ENCODE peak calls at places on chromosomes 6 and 20, in seven cellular contexts. T, C, G, F, D, Y and R are unnamed samples.

GRCh38 chr6:72552938-72553337 is 68.9 kb upstream of the KCNQ5 start:
- DNase-seq in G (peak; percentile 88), D (no peak), T (no peak), Y (no peak), F (no peak), C (no peak), R (no peak)

GRCh38 chr6:73579389-73579788 is 58.6 kb upstream of the EEF1A1 start:
- DNase-seq in F (no peak), Y (peak; percentile 30), D (peak; percentile 42), G (peak; percentile 38), T (no peak), C (no peak), R (no peak)

GRCh38 chr6:42505377-42505702 is 53.6 kb upstream of the TRERF1 start:
- DNase-seq in C (peak; percentile 16), Y (no peak), T (no peak), F (no peak), D (no peak), G (peak; percentile 33), R (no peak)

GRCh38 chr6:33577106-33577535 is 3.0 kb downstream of the BAK1 start:
- DNase-seq in F (peak; percentile 83), C (no peak), Y (peak; percentile 67), G (peak; percentile 43), T (peak; percentile 68), D (peak; percentile 96), R (no peak)

GRCh38 chr6:392441-393390 is 1.2 kb downstream of the IRF4 start:
- DNase-seq in D (no peak), T (no peak), G (no peak), Y (no peak), F (no peak), C (no peak), R (no peak)

GRCh38 chr6:158642097-158642601 is 2.4 kb downstream of the DYNLT1 start:
- DNase-seq in C (no peak), T (no peak), Y (no peak), D (peak; percentile 48), F (peak; percentile 60), G (peak; percentile 93), R (no peak)

GRCh38 chr6:36098920-36099647 is 31.2 kb upstream of the MAPK13 start:
- DNase-seq in F (no peak), C (no peak), G (no peak), D (no peak), Y (no peak), T (no peak), R (no peak)

GRCh38 chr6:100126682-100127484 is 132.9 kb upstream of the MCHR2 start:
- DNase-seq in C (no peak), Y (no peak), F (no peak), D (no peak), T (no peak), G (no peak), R (no peak)

DNA sequence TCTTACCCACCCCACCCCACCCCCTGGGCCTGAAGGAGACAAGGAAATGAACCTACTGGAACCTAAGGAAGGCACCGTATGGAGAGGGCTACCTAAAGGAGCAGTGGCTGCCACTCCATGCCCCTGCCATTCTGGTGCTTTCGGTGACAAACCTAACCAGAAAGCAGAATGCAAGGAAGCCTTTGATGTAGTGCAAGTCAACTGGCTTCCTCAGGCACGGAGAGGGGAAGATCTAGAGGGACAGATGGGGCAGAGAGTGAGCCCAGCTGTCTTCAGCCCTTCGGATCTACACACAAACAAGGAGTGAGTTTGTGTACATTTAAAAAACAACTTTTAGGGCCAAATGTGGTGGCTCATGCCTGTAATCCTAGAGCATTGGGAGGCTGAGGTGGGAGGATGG is 39.5 kb downstream of the PPP1R16B start:
- DNase-seq in C (no peak), G (no peak), T (no peak), D (no peak), F (no peak), Y (no peak), R (no peak)
- H3K27ac ChIP-seq in C (no peak overlapping the region), G (no peak overlapping the region), T (no peak overlapping the region), D (no peak overlapping the region), F (no peak overlapping the region), Y (no peak overlapping the region), R (no peak overlapping the region)

DNA sequence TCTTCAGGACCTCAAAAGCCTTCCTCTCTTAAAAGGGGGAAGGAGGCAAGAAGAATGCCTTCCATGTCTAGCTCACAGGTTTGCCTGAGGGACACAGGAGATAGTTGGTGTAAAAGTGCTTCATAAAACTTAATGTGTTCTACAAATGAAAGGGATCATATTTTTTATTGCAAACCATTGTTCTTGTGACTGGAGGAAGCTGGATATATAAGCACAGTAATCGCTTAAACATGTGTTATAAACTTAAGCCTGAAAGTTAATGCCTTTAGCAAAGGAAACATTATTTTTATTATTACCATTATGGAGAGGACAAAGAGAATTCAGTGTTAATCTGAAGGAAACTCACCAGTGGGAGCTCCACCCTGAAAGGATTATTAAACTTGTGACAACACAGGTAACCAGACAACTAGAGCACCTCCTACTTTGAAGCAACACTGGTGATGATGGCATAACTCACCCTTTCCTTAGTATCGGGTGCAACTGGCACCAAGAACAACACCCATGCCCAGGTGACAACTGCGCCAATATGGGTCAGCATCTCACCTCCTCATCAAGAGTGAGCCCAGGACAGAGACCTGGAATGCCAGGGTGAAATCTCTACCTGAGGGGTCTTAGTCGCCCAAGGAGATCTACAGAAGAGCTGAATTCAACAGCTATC is 288.7 kb upstream of the PRDM1 start:
- DNase-seq in Y (no peak), D (no peak), C (no peak), F (no peak), T (no peak), G (peak; percentile 4), R (no peak)
- H3K27ac ChIP-seq in Y (peak overlapping the region; percentile 60), D (peak overlapping the region; percentile 8), C (peak overlapping the region; percentile 76), F (no peak overlapping the region), T (no peak overlapping the region), G (no peak overlapping the region), R (no peak overlapping the region)

GRCh38 chr20:47791084-47791599 is 5.9 kb upstream of the SULF2 start:
- DNase-seq in T (no peak), C (no peak), D (no peak), G (peak; percentile 75), F (no peak), Y (no peak), R (no peak)
- H3K27ac ChIP-seq in T (peak overlapping the region; percentile 55), C (no peak overlapping the region), D (no peak overlapping the region), G (peak overlapping the region; percentile 92), F (no peak overlapping the region), Y (no peak overlapping the region), R (no peak overlapping the region)

GRCh38 chr20:6104493-6105188 is 18.2 kb downstream of the FERMT1 start:
- DNase-seq in F (no peak), D (peak; percentile 79), T (no peak), C (no peak), G (no peak), Y (no peak), R (no peak)

GRCh38 chr20:6103301-6103700 is 19.5 kb downstream of the FERMT1 start:
- DNase-seq in T (no peak), C (no peak), Y (no peak), F (no peak), G (no peak), D (no peak), R (no peak)

GRCh38 chr20:6100261-6100660 is 22.6 kb downstream of the FERMT1 start:
- DNase-seq in C (no peak), Y (no peak), G (no peak), T (no peak), D (no peak), F (no peak), R (no peak)

GRCh38 chr20:6095409-6095808 is 27.4 kb downstream of the FERMT1 start:
- DNase-seq in G (no peak), T (no peak), Y (no peak), C (no peak), F (no peak), D (no peak), R (no peak)

DNA sequence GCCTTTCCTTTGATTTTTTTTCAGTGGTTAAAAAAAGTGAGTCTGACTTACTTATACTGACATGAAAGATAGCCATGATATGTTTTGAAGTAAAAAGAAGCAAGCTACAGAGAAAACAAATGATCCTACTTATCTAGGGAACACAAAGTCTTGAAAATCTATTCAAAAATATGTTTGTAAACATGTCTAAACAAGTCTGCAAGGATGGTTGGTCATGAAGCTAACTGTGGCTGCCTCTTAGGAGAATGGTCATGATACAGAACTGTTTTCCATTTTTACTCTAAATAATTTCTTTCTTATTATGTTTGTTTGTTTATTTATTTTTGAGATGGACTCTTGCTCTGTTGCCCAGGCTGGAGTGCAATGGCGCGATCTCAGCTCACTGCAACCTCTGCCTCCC is 21.5 kb downstream of the FERMT1 start:
- DNase-seq in C (no peak), G (no peak), D (no peak), T (no peak), F (no peak), Y (no peak), R (no peak)
- H3K27ac ChIP-seq in C (no peak overlapping the region), G (no peak overlapping the region), D (no peak overlapping the region), T (no peak overlapping the region), F (no peak overlapping the region), Y (no peak overlapping the region), R (no peak overlapping the region)